ENCODE peak calls at places on chromosomes 16 and 17, in nine cellular contexts. R, L, O, S, V, H, G, P and M are unnamed samples.

GRCh38 chr17:80791758-80792284 is 199.8 kb upstream of the CHMP6 start:
- DNase-seq in H (peak; percentile 97), R (no peak), P (no peak), S (no peak), V (no peak), L (peak; percentile 99), O (peak; percentile 93), G (peak; percentile 32), M (peak; percentile 95)

GRCh38 chr16:69579783-69580182 is 14.0 kb downstream of the NFAT5 start:
- DNase-seq in P (no peak), O (no peak), V (no peak), S (no peak), R (no peak), G (no peak), H (no peak), L (no peak), M (no peak)

GRCh38 chr16:57001026-57001669 is 11.8 kb downstream of the NLRC5 start:
- DNase-seq in S (no peak), P (no peak), L (no peak), R (peak; percentile 70), V (no peak), H (no peak), O (no peak), G (no peak), M (no peak)

GRCh38 chr17:16353702-16354174 is 469 bp upstream of the CENPV start:
- DNase-seq in P (no peak), V (no peak), S (no peak), L (no peak), G (no peak), H (peak; percentile 73), R (no peak), O (no peak), M (no peak)

GRCh38 chr17:51351890-51352289 is 91.5 kb downstream of the UTP18 start:
- DNase-seq in V (no peak), L (peak; percentile 25), R (no peak), O (peak; percentile 67), H (no peak), S (peak; percentile 26), G (peak; percentile 85), P (no peak), M (peak; percentile 77)

GRCh38 chr16:85656351-85657266 is 32.1 kb downstream of the GINS2 start:
- DNase-seq in H (peak; percentile 85), L (no peak), V (no peak), R (peak; percentile 76), O (no peak), S (no peak), G (no peak), P (peak; percentile 36), M (no peak)

GRCh38 chr17:44132275-44132821 is 8.9 kb upstream of the HDAC5 start:
- DNase-seq in H (no peak), G (no peak), S (no peak), P (no peak), O (no peak), V (no peak), R (no peak), L (no peak), M (no peak)

GRCh38 chr17:4658478-4659305 is 17.2 kb upstream of the ALOX15 start:
- DNase-seq in L (peak; percentile 28), V (no peak), H (peak; percentile 92), R (no peak), G (no peak), S (no peak), P (no peak), O (peak; percentile 88), M (peak; percentile 86)

GRCh38 chr17:8151641-8152111 is 528 bp downstream of the PER1 start:
- DNase-seq in P (peak; percentile 94), O (peak; percentile 86), R (peak; percentile 92), L (peak; percentile 84), S (peak; percentile 83), V (peak; percentile 52), H (peak; percentile 93), G (peak; percentile 95), M (peak; percentile 83)

GRCh38 chr16:47852991-47853390 is 302.8 kb downstream of the ABCC12 start:
- DNase-seq in R (no peak), V (no peak), P (no peak), O (no peak), L (no peak), G (no peak), S (no peak), H (no peak), M (no peak)

GRCh38 chr17:19415806-19416775 is 5.1 kb downstream of the RNF112 start:
- DNase-seq in S (no peak), V (no peak), P (no peak), H (peak; percentile 42), G (no peak), R (no peak), O (no peak), L (no peak), M (no peak)

GRCh38 chr17:19417611-19418010 is 6.6 kb downstream of the RNF112 start:
- DNase-seq in L (no peak), V (no peak), H (peak; percentile 31), G (no peak), O (no peak), R (no peak), P (no peak), S (no peak), M (no peak)

GRCh38 chr17:19421926-19422325 is 10.9 kb downstream of the RNF112 start:
- DNase-seq in S (no peak), H (no peak), P (no peak), R (no peak), O (no peak), G (no peak), V (no peak), L (no peak), M (no peak)

GRCh38 chr17:19415311-19415710 is 4.3 kb downstream of the RNF112 start:
- DNase-seq in G (no peak), S (no peak), H (no peak), R (no peak), L (no peak), P (no peak), O (no peak), V (no peak), M (no peak)

DNA sequence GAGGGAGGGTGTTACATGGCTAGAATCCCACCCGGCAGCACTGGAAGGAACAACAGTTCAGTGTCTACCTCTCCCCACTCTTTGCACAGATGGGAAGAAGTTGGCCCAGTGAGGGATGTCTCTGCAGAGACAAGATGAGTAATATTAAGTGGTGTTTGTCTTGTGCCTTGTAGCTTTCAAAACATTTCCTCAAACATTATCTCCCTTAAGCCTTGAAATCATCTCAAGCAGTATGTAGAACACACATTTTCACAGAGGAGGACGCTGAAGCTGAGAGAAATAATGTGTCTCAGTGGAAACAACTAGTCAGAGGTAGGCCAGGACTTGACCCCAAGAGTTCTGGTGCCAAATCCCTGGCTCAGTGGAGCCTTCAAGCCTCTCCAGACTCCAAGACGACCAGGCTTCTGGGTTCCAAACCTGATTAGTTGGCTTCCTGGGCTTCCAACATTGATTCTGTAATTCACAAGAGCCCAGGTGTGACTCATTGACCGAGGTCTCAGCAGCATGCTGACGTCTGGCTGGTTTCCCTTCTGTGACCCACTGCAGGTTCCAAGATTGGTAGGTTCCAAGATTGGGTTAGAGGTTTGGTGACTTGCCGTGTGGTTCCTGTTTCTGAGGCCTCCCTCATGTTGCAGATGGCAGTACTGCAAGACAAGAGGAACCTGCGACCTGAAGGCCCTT is 7.4 kb downstream of the RNF112 start:
- DNase-seq in V (no peak), L (peak; percentile 82), H (peak; percentile 84), R (no peak), O (peak; percentile 70), G (no peak), S (no peak), P (no peak), M (peak; percentile 86)
- TF ChIP-seq CTCF in V (no peak), L (peak; percentile 8), H (no peak), R (no peak), O (no peak), G (no peak), S (no peak), P (no peak), M (peak; percentile 37)

GRCh38 chr17:29620271-29620670 is 2.4 kb downstream of the CORO6 start:
- DNase-seq in L (peak; percentile 48), V (no peak), R (no peak), O (no peak), H (peak; percentile 87), S (no peak), P (no peak), G (no peak), M (no peak)

GRCh38 chr17:29620779-29621500 is 1.8 kb downstream of the CORO6 start:
- DNase-seq in G (no peak), L (no peak), V (no peak), H (peak; percentile 49), S (no peak), O (no peak), P (no peak), R (no peak), M (no peak)

GRCh38 chr17:29618272-29619065 is 4.2 kb downstream of the CORO6 start:
- DNase-seq in V (no peak), S (no peak), H (no peak), L (no peak), O (no peak), G (no peak), R (no peak), P (no peak), M (no peak)

GRCh38 chr17:29617481-29618271 is 5.0 kb downstream of the CORO6 start:
- DNase-seq in R (peak; percentile 99), P (peak; percentile 92), S (peak; percentile 64), V (peak; percentile 67), O (peak; percentile 70), L (peak; percentile 77), G (peak; percentile 65), H (peak; percentile 87), M (peak; percentile 45)

DNA sequence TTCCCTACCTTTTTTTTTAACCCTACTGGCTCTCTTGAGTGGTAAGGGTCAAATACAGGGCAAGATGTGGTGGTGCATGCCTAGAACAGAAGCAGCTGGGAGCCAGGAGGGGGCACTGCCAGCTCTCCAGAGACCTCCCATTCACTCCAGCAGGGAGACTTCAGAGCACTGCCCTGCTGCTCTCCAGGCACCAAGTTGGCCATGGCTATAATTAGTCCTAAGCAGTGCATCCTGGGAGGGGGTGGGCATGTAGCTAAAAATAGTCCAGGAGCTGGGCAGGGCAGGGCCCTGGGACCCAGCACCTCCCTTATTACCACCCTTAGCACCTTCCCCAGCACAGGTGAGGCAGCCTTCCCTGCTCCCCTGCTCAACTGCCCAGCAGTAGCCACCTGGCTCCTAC is 3.5 kb downstream of the CORO6 start:
- DNase-seq in L (peak; percentile 48), H (peak; percentile 93), V (no peak), S (no peak), G (peak; percentile 61), O (peak; percentile 70), P (no peak), R (no peak), M (peak; percentile 33)
- TF ChIP-seq CTCF in L (peak; percentile 26), H (peak; percentile 33), V (no peak), S (no peak), G (peak; percentile 43), O (peak; percentile 17), P (no peak), R (no peak), M (no peak)

GRCh38 chr17:42124256-42124655 is 1.7 kb downstream of the HSPB9 start:
- DNase-seq in V (no peak), O (no peak), G (no peak), L (no peak), H (peak; percentile 17), R (no peak), P (no peak), S (no peak), M (no peak)
- TF ChIP-seq CTCF in V (no peak), O (no peak), G (no peak), L (peak; percentile 3), H (no peak), R (no peak), P (no peak), S (no peak), M (no peak)

GRCh38 chr17:42577532-42578281 is at the start of gene PSMC3IP:
- DNase-seq in G (peak; percentile 96), V (peak; percentile 94), H (peak; percentile 99), R (peak; percentile 97), P (peak; percentile 96), O (peak; percentile 97), L (peak; percentile 92), S (peak; percentile 95), M (peak; percentile 93)
- TF ChIP-seq CTCF in G (no peak), V (peak; percentile 20), H (peak; percentile 40), R (no peak), P (no peak), O (peak; percentile 44), L (peak; percentile 23), S (peak; percentile 33), M (peak; percentile 42)